ENCODE peak calls at places on chromosomes 12 and 14, in four cellular contexts. Q, N, X and I are unnamed samples.

GRCh38 chr14:35374273-35374681 is 30.3 kb downstream of the NFKBIA start:
- DNase-seq in Q (no peak), X (peak), N (no peak), I (peak)

GRCh38 chr14:103535891-103536565 is 7.0 kb downstream of the TRMT61A start:
- DNase-seq in Q (no peak), N (no peak), X (no peak), I (no peak)

GRCh38 chr14:92657457-92658142 is 90.8 kb downstream of the LGMN start:
- DNase-seq in N (no peak), X (no peak), Q (no peak), I (no peak)

GRCh38 chr12:130704606-130705005 is 11.5 kb downstream of the RIMBP2 start:
- DNase-seq in Q (peak), X (no peak), N (peak), I (no peak)

GRCh38 chr12:109802828-109803227 is 30.4 kb downstream of the TRPV4 start:
- DNase-seq in N (no peak), Q (no peak), X (no peak), I (no peak)

GRCh38 chr12:113961921-113962710 is 4.0 kb downstream of the RBM19 start:
- DNase-seq in N (no peak), Q (no peak), X (peak), I (no peak)

GRCh38 chr14:65072256-65072655 is 30.1 kb downstream of the MAX start:
- DNase-seq in N (no peak), Q (no peak), X (no peak), I (no peak)

GRCh38 chr14:91108941-91109611 is 4.8 kb upstream of the DGLUCY start:
- DNase-seq in X (no peak), N (no peak), Q (no peak), I (no peak)

GRCh38 chr12:109500406-109501185 is 23.2 kb downstream of the UBE3B start:
- DNase-seq in N (no peak), Q (no peak), X (no peak), I (peak)

GRCh38 chr12:116964004-116964739 is 53.4 kb downstream of the FBXW8 start:
- DNase-seq in X (peak), Q (no peak), N (no peak), I (no peak)

GRCh38 chr12:12689672-12690287 is 6.2 kb downstream of the GPR19 start:
- DNase-seq in X (peak), Q (no peak), N (no peak), I (no peak)

GRCh38 chr12:96774501-96775256 is 132.4 kb upstream of the NEDD1 start:
- DNase-seq in N (no peak), X (peak), Q (no peak), I (no peak)

GRCh38 chr14:20460458-20461229 is 590 bp downstream of the PIP4P1 start:
- DNase-seq in X (no peak), Q (peak), N (peak), I (peak)

GRCh38 chr12:49032276-49032675 is 13.7 kb upstream of the PRKAG1 start:
- DNase-seq in Q (no peak), X (no peak), N (no peak), I (no peak)

GRCh38 chr12:5497329-5498058 is 65.6 kb downstream of the NTF3 start:
- DNase-seq in N (no peak), X (peak), Q (no peak), I (no peak)

GRCh38 chr14:89440997-89441909 is 24.2 kb upstream of the FOXN3 start:
- DNase-seq in X (no peak), N (peak), Q (peak), I (peak)

GRCh38 chr12:10301103-10301502 is 6.6 kb upstream of the KLRD1 start:
- DNase-seq in N (no peak), X (no peak), Q (no peak), I (no peak)

GRCh38 chr14:104878582-104878981 is 13.5 kb downstream of the CEP170B start:
- DNase-seq in N (no peak), Q (no peak), X (no peak), I (no peak)

GRCh38 chr12:47272412-47273190 is 192.8 kb upstream of the AMIGO2 start:
- DNase-seq in X (no peak), Q (no peak), N (no peak), I (no peak)

GRCh38 chr14:68089146-68089715 is 269.7 kb downstream of the RAD51B start:
- DNase-seq in N (no peak), X (peak), Q (no peak), I (no peak)

GRCh38 chr12:56280849-56281248 is 14.1 kb downstream of the COQ10A start:
- DNase-seq in Q (no peak), N (no peak), X (no peak), I (no peak)

GRCh38 chr12:30573145-30573544 is 122.5 kb downstream of the IPO8 start:
- DNase-seq in Q (no peak), X (no peak), N (no peak), I (no peak)

GRCh38 chr12:54611715-54612116 is 23.0 kb downstream of the LACRT start:
- DNase-seq in X (no peak), N (no peak), Q (peak), I (no peak)

GRCh38 chr12:132340266-132341035 is 11.1 kb upstream of the GALNT9 start:
- DNase-seq in N (no peak), Q (no peak), X (no peak), I (no peak)

GRCh38 chr12:48795550-48796455 is 6.9 kb upstream of the ADCY6 start:
- DNase-seq in N (peak), Q (peak), X (peak), I (peak)

GRCh38 chr12:67472551-67472950 is 176.0 kb upstream of the DYRK2 start:
- DNase-seq in Q (no peak), X (no peak), N (no peak), I (no peak)

GRCh38 chr14:45757655-45758054 is 504.7 kb upstream of the MIS18BP1 start:
- DNase-seq in Q (no peak), N (no peak), X (no peak), I (no peak)

GRCh38 chr14:50510157-50510556 is 22.2 kb downstream of the MAP4K5 start:
- DNase-seq in X (no peak), N (no peak), Q (no peak), I (no peak)

GRCh38 chr12:117069926-117070900 is 29.0 kb downstream of the TESC start:
- DNase-seq in X (no peak), Q (peak), N (no peak), I (peak)

GRCh38 chr14:21160061-21160610 is 4.3 kb upstream of the OR5AU1 start:
- DNase-seq in N (no peak), X (no peak), Q (no peak), I (no peak)

GRCh38 chr12:28535216-28535615 is 345.0 kb downstream of the CCDC91 start:
- DNase-seq in N (no peak), X (peak), Q (no peak), I (peak)

GRCh38 chr14:52153939-52154338 is 85.1 kb upstream of the NID2 start:
- DNase-seq in Q (no peak), X (no peak), N (no peak), I (no peak)

GRCh38 chr14:22837059-22837749 is 819 bp downstream of the MMP14 start:
- DNase-seq in Q (no peak), X (peak), N (peak), I (peak)

GRCh38 chr12:123449103-123449736 is 8.7 kb upstream of the SNRNP35 start:
- DNase-seq in X (no peak), N (no peak), Q (no peak), I (no peak)

GRCh38 chr14:92578511-92578910 is 64.9 kb downstream of the RIN3 start:
- DNase-seq in X (peak), Q (no peak), N (no peak), I (no peak)

GRCh38 chr12:4438834-4439596 is 6.6 kb downstream of the FGF6 start:
- DNase-seq in N (peak), Q (no peak), X (no peak), I (no peak)

GRCh38 chr12:108670066-108670631 is 36.5 kb upstream of the SELPLG start:
- DNase-seq in N (no peak), X (no peak), Q (no peak), I (no peak)

GRCh38 chr12:57055834-57056233 is 5.9 kb upstream of the MYO1A start:
- DNase-seq in X (no peak), Q (no peak), N (no peak), I (no peak)

GRCh38 chr12:52799498-52800211 is 3.7 kb upstream of the KRT3 start:
- DNase-seq in X (no peak), N (no peak), Q (no peak), I (no peak)
- H4K5ac ChIP-seq in X (no peak), N (no peak), Q (no peak), I (no peak)

GRCh38 chr12:63066782-63067181 is 84.2 kb downstream of the AVPR1A start:
- DNase-seq in Q (peak), N (no peak), X (no peak), I (peak)

GRCh38 chr12:63064080-63064479 is 86.9 kb downstream of the AVPR1A start:
- DNase-seq in N (no peak), Q (no peak), X (peak), I (no peak)

GRCh38 chr12:63068857-63069442 is 82.1 kb downstream of the AVPR1A start:
- DNase-seq in Q (no peak), N (no peak), X (peak), I (peak)

GRCh38 chr12:63069860-63070617 is 81.0 kb downstream of the AVPR1A start:
- DNase-seq in Q (no peak), N (no peak), X (no peak), I (no peak)

GRCh38 chr12:63066136-63066535 is 84.9 kb downstream of the AVPR1A start:
- DNase-seq in N (no peak), X (no peak), Q (no peak), I (no peak)
- H4K5ac ChIP-seq in N (no peak), X (no peak), Q (no peak), I (no peak)

GRCh38 chr14:93811020-93811419 is 22.7 kb upstream of the PRIMA1 start:
- DNase-seq in X (no peak), N (no peak), Q (no peak), I (no peak)

GRCh38 chr14:93811611-93812010 is 23.3 kb upstream of the PRIMA1 start:
- DNase-seq in Q (no peak), N (no peak), X (no peak), I (no peak)
- H4K5ac ChIP-seq in Q (no peak), N (no peak), X (no peak), I (no peak)

GRCh38 chr12:70534466-70534865 is 102.8 kb downstream of the PTPRB start:
- DNase-seq in X (no peak), N (no peak), Q (no peak), I (no peak)

GRCh38 chr12:70540996-70541395 is 96.2 kb downstream of the PTPRB start:
- DNase-seq in X (no peak), N (no peak), Q (no peak), I (no peak)

GRCh38 chr12:70536650-70537049 is 100.6 kb downstream of the PTPRB start:
- DNase-seq in Q (no peak), X (no peak), N (no peak), I (no peak)

DNA sequence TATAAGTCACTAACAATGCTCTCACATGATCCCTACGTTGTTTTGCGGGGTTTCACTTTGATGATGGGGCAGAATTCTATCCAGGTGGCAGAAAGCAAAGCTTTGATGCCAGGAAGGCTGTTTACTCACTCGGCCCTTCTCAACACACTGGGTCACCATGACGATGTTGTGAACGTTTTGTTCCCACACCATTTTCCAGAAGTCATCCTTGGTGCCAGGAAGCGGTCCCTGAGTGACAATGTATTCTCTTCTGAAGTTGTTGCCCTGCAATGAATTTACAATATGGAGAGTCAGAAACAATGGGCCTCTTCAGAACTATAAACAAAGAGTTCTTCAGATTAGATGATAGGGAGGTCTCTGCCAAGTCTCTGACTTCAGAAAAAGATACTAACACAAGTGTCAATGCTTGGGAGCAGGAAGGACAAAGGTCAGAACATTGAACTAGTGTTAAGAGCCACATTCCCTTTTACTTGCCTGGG is 101.3 kb downstream of the PTPRB start:
- DNase-seq in Q (no peak), X (no peak), N (no peak), I (peak)
- H4K5ac ChIP-seq in Q (no peak), X (no peak), N (no peak), I (no peak)

DNA sequence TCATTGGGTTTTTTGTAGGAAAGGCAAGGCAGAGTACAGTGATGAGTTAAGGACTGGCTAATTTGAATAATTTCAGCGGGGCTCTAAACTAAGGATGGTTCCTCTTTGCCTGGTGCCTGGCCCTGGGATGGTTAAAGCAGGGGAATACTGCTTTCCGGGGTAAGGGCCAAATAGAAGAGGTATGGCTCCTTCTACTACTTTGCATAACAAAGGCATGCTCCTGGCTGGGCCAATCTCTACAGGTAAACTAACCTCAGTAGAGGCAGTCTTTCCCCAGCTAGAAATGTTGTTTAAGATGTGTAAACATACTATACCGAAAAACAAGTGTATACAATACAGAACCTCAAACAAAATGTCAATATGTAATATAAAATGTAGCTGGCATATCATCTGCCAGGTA is 1239.0 kb downstream of the SLC16A7 start:
- DNase-seq in N (no peak), Q (no peak), X (no peak), I (no peak)
- H4K5ac ChIP-seq in N (no peak), Q (no peak), X (no peak), I (no peak)